ENCODE peak calls at places on chromosomes 5 and 9, in five cellular contexts. U is uterus, D is prostate gland, Z is A549, O is HCT116. V is an unnamed sample.

GRCh38 chr9:91949946-91950664 is at the start of gene ROR2:
- DNase-seq in U (peak), O (peak), D (peak), Z (peak), V (peak)

GRCh38 chr9:17742065-17742464 is 163.2 kb downstream of the SH3GL2 start:
- DNase-seq in Z (peak), U (no peak), O (no peak), D (no peak), V (no peak)

GRCh38 chr9:89781838-89782237 is 177.0 kb downstream of the GADD45G start:
- DNase-seq in O (no peak), U (no peak), Z (no peak), D (no peak), V (no peak)

GRCh38 chr9:126372716-126373115 is 46.1 kb downstream of the MVB12B start:
- DNase-seq in O (no peak), Z (no peak), U (no peak), D (no peak), V (no peak)

GRCh38 chr5:72347801-72348305 is 27.7 kb downstream of the PTCD2 start:
- DNase-seq in O (peak), Z (peak), U (no peak), D (no peak), V (no peak)

GRCh38 chr5:82044015-82044414 is 72.2 kb downstream of the ATG10 start:
- DNase-seq in O (no peak), D (no peak), U (no peak), Z (no peak), V (no peak)

GRCh38 chr5:27336817-27337216 is 298.4 kb upstream of the CDH9 start:
- DNase-seq in D (no peak), O (no peak), Z (no peak), U (no peak), V (no peak)

GRCh38 chr9:132008184-132008781 is 71.4 kb downstream of the MED27 start:
- DNase-seq in D (no peak), Z (peak), U (no peak), O (peak), V (no peak)

GRCh38 chr5:43141211-43141610 is 20.5 kb downstream of the ZNF131 start:
- DNase-seq in U (no peak), D (no peak), O (no peak), Z (no peak), V (no peak)

GRCh38 chr5:150781706-150782614 is 3.4 kb downstream of the SMIM3 start:
- DNase-seq in Z (no peak), D (peak), O (no peak), U (peak), V (peak)

GRCh38 chr9:23496827-23497226 is 329.2 kb downstream of the ELAVL2 start:
- DNase-seq in U (no peak), Z (no peak), D (no peak), O (no peak), V (no peak)

GRCh38 chr5:57184322-57184721 is 10.5 kb downstream of the GPBP1 start:
- DNase-seq in O (no peak), U (no peak), Z (peak), D (no peak), V (no peak)

GRCh38 chr5:96601811-96602244 is 60.3 kb upstream of the CAST start:
- DNase-seq in Z (peak), D (peak), O (peak), U (peak), V (no peak)

GRCh38 chr9:34124923-34125322 is 1.6 kb downstream of the DCAF12 start:
- DNase-seq in D (no peak), U (no peak), O (no peak), Z (no peak), V (no peak)

GRCh38 chr5:634191-634590 is 22.1 kb downstream of the CEP72 start:
- DNase-seq in O (no peak), D (no peak), U (no peak), Z (no peak), V (no peak)

GRCh38 chr9:70419546-70420266 is 5.2 kb upstream of the KLF9 start:
- DNase-seq in Z (peak), D (peak), U (peak), O (peak), V (peak)

GRCh38 chr5:136058031-136058971 is 29.5 kb downstream of the TGFBI start:
- DNase-seq in U (peak), Z (peak), O (peak), D (no peak), V (no peak)

GRCh38 chr5:73912755-73913365 is 286.9 kb downstream of the ARHGEF28 start:
- DNase-seq in D (no peak), O (no peak), U (no peak), Z (no peak), V (no peak)

GRCh38 chr5:83488271-83488670 is 16.7 kb downstream of the VCAN start:
- DNase-seq in D (no peak), O (no peak), U (no peak), Z (no peak), V (no peak)

GRCh38 chr9:113390192-113390960 is 10.7 kb downstream of the ALAD start:
- DNase-seq in Z (no peak), D (no peak), U (no peak), O (no peak), V (no peak)

GRCh38 chr9:35729101-35729500 is 2.9 kb downstream of the TLN1 start:
- DNase-seq in Z (no peak), D (no peak), O (no peak), U (no peak), V (no peak)

GRCh38 chr5:69484891-69485290 is 7.7 kb upstream of the OCLN start:
- DNase-seq in O (no peak), U (no peak), Z (no peak), D (no peak), V (no peak)

GRCh38 chr5:10485142-10485795 is 43.6 kb downstream of the ROPN1L start:
- DNase-seq in D (no peak), Z (peak), O (peak), U (no peak), V (no peak)

GRCh38 chr5:171513591-171513990 is 94.1 kb downstream of the FGF18 start:
- DNase-seq in Z (no peak), O (no peak), U (no peak), D (no peak), V (no peak)

GRCh38 chr5:62901001-62901400 is 322.4 kb downstream of the LRRC70 start:
- DNase-seq in D (no peak), U (no peak), Z (no peak), O (no peak), V (no peak)

GRCh38 chr5:80967500-80968181 is 7.5 kb downstream of the RASGRF2 start:
- DNase-seq in D (peak), U (peak), Z (peak), O (no peak), V (no peak)

GRCh38 chr5:24365406-24365805 is 279.4 kb downstream of the CDH10 start:
- DNase-seq in Z (no peak), D (no peak), O (no peak), U (no peak), V (no peak)

GRCh38 chr5:40399349-40399748 is 280.4 kb upstream of the PTGER4 start:
- DNase-seq in Z (no peak), D (no peak), O (no peak), U (no peak), V (no peak)

GRCh38 chr5:61290815-61291214 is 41.2 kb upstream of the ZSWIM6 start:
- DNase-seq in U (no peak), D (peak), Z (peak), O (no peak), V (no peak)

GRCh38 chr9:37325778-37326177 is 96.7 kb upstream of the GRHPR start:
- DNase-seq in U (no peak), O (no peak), D (no peak), Z (no peak), V (no peak)

GRCh38 chr9:123058834-123059233 is 25.4 kb downstream of the GPR21 start:
- DNase-seq in D (no peak), O (no peak), Z (peak), U (no peak), V (no peak)

GRCh38 chr9:136726631-136727191 is 14.3 kb downstream of the DIPK1B start:
- DNase-seq in U (no peak), Z (peak), D (no peak), O (no peak), V (no peak)

GRCh38 chr5:84830265-84830664 is 445.6 kb upstream of the EDIL3 start:
- DNase-seq in U (no peak), D (no peak), Z (no peak), O (no peak), V (no peak)

GRCh38 chr5:61293051-61293450 is 39.0 kb upstream of the ZSWIM6 start:
- DNase-seq in O (no peak), Z (no peak), D (no peak), U (no peak), V (no peak)

GRCh38 chr9:134340475-134341186 is 14.4 kb downstream of the RXRA start:
- DNase-seq in Z (no peak), U (no peak), O (no peak), D (no peak), V (no peak)

GRCh38 chr9:134337469-134337868 is 11.2 kb downstream of the RXRA start:
- DNase-seq in D (no peak), U (no peak), O (no peak), Z (no peak), V (no peak)

GRCh38 chr9:134339183-134339806 is 13.0 kb downstream of the RXRA start:
- DNase-seq in O (no peak), Z (no peak), D (no peak), U (peak), V (no peak)

GRCh38 chr9:134336924-134337323 is 10.7 kb downstream of the RXRA start:
- DNase-seq in Z (no peak), O (no peak), U (no peak), D (no peak), V (no peak)

GRCh38 chr9:134338394-134339182 is 12.3 kb downstream of the RXRA start:
- DNase-seq in O (no peak), Z (no peak), U (no peak), D (no peak), V (peak)
- TF ChIP-seq POLR2A in O (no peak), Z (no peak), U (no peak), D (no peak), V (no peak)

GRCh38 chr5:137923856-137924255 is 34.6 kb downstream of the PKD2L2 start:
- DNase-seq in O (no peak), U (no peak), Z (no peak), D (no peak), V (no peak)
- H3K27ac ChIP-seq in O (no peak), U (no peak), Z (no peak), D (no peak), V (no peak)

DNA sequence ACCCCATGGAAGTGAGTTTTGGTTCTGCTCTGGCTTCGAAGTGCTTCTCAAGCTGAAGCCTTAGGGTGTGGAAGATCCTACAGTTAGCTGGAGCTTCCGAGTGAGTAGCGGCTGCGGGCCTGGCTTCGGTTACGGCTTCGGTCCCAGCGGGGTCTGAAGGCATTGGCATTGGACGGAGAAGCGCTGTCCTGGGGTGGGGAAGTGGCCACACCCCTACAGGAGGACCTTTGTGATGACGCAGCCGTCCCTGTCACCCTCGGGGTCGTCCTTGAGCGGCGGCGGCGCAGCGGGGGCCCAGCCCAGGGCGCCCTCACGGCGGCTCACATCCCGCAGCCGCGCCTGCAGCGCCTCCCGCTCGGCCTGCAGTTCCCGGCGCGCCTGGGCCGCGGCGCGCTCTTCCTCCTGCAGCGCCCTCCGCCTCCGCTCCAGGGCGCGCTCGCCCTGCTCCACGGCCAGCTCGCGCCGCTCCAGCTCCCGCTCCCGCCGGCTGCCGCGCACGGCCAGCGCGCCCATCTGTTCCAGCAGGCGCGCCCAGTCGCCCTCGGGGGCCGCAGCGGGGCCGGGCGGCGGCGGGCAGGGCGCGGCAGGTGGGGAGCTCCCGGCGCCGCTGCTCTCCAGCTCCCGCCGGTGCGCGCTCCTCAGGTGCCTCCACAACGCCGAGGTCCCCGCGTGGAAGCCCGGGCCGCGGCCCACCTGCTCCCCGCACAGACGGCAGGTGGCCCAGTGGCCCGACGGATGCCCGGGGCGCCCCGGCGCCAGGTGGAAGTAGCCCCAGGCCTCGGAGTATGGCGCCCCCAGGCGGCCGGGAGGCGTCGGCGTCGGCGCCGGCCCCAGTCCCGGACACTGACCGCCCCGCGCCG is 9.9 kb downstream of the ZBED3 start:
- DNase-seq in D (peak), U (peak), Z (peak), O (no peak), V (no peak)
- TF ChIP-seq POLR2A in D (no peak), U (peak), Z (peak), O (no peak), V (no peak)

DNA sequence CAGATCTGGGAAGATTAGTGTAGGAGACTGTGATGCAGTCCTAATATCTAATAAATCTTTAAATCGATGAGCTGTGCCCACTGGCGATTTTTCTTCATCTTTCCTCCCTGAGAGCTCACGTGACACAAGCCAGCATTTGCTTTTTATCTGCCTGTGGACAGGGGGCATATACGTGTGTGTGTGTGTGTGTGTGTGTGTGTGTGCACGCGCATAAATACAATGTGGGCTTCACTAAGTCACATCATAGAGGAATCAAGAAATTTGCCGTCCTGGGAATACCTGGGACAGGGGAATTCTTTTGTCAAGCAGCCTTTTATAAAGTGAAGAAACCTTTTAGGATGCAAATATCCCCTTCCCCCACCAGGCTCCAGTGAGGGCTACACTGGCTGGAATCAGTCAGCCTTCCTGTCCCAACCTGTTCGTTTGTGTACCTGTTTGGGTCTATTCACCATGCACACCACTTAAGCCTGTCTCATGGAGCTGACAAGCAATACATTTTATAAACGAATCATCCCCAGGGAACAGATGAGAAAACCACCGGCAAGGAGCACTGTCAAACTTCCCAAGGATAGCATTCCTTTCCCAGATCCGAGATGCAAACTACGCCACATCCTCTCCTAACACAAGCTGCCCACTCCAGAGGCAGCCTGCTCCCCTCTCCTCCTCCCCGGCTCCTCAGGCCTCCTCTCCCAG is 2.7 kb downstream of the EPB41L4B start:
- DNase-seq in O (no peak), U (no peak), D (no peak), Z (no peak), V (no peak)
- H3K27ac ChIP-seq in O (no peak), U (no peak), D (peak), Z (peak), V (peak)

V was measured in breast epithelium.